ENCODE peak calls at places on chromosomes 3 and 15, in seven cellular contexts. One of them, this sample, is unnamed. For H3K4me1, the result is how much of the 10 kb centered on the place peaks cover.

GRCh38 chr15:90025461-90026033 is 24.4 kb downstream of the ZNF710 start:
- DNase-seq in heart right ventricle: no peak
- DNase-seq in pancreas: no peak
- DNase-seq in neural progenitor cell: no peak
- DNase-seq in A549: no peak
- DNase-seq in aorta: no peak
- DNase-seq in ovary: no peak
- DNase-seq in this sample: no peak

GRCh38 chr15:31369716-31370115 is 43.1 kb downstream of the KLF13 start:
- DNase-seq in heart right ventricle: no peak
- DNase-seq in pancreas: no peak
- DNase-seq in neural progenitor cell: no peak
- DNase-seq in A549: no peak
- DNase-seq in aorta: no peak
- DNase-seq in ovary: no peak
- DNase-seq in this sample: no peak

GRCh38 chr15:29969587-29970401 is 113.0 kb upstream of the GOLGA8J start:
- DNase-seq in heart right ventricle: no peak
- DNase-seq in pancreas: no peak
- DNase-seq in neural progenitor cell: no peak
- DNase-seq in A549: no peak
- DNase-seq in aorta: no peak
- DNase-seq in ovary: no peak
- DNase-seq in this sample: no peak

GRCh38 chr3:70049761-70050160 is 50.2 kb downstream of the SAMMSON start:
- DNase-seq in heart right ventricle: no peak
- DNase-seq in pancreas: no peak
- DNase-seq in neural progenitor cell: no peak
- DNase-seq in A549: no peak
- DNase-seq in aorta: no peak
- DNase-seq in ovary: no peak
- DNase-seq in this sample: no peak

GRCh38 chr15:100572362-100572983 is 29.5 kb downstream of the LINS1 start:
- DNase-seq in heart right ventricle: no peak
- DNase-seq in pancreas: no peak
- DNase-seq in neural progenitor cell: no peak
- DNase-seq in A549: no peak
- DNase-seq in aorta: no peak
- DNase-seq in ovary: no peak
- DNase-seq in this sample: no peak

GRCh38 chr3:184373422-184373821 is 4.6 kb downstream of the THPO start:
- DNase-seq in heart right ventricle: no peak
- DNase-seq in pancreas: no peak
- DNase-seq in neural progenitor cell: no peak
- DNase-seq in A549: no peak
- DNase-seq in aorta: no peak
- DNase-seq in ovary: no peak
- DNase-seq in this sample: no peak

GRCh38 chr15:29988689-29989088 is 94.1 kb upstream of the GOLGA8J start:
- DNase-seq in heart right ventricle: no peak
- DNase-seq in pancreas: no peak
- DNase-seq in neural progenitor cell: no peak
- DNase-seq in A549: no peak
- DNase-seq in aorta: no peak
- DNase-seq in ovary: no peak
- DNase-seq in this sample: no peak

GRCh38 chr3:115831864-115832263 is 208.6 kb downstream of the GAP43 start:
- DNase-seq in heart right ventricle: no peak
- DNase-seq in pancreas: no peak
- DNase-seq in neural progenitor cell: no peak
- DNase-seq in A549: no peak
- DNase-seq in aorta: no peak
- DNase-seq in ovary: no peak
- DNase-seq in this sample: no peak

GRCh38 chr15:31372635-31373091 is 46.0 kb downstream of the KLF13 start:
- DNase-seq in heart right ventricle: peak
- DNase-seq in pancreas: no peak
- DNase-seq in neural progenitor cell: peak
- DNase-seq in A549: peak
- DNase-seq in aorta: peak
- DNase-seq in ovary: peak
- DNase-seq in this sample: peak

GRCh38 chr3:124762612-124763011 is 32.4 kb downstream of the UMPS start:
- DNase-seq in heart right ventricle: no peak
- DNase-seq in pancreas: no peak
- DNase-seq in neural progenitor cell: no peak
- DNase-seq in A549: no peak
- DNase-seq in aorta: no peak
- DNase-seq in ovary: no peak
- DNase-seq in this sample: no peak
- H3K4me3 ChIP-seq in heart right ventricle: no peak
- H3K4me3 ChIP-seq in pancreas: no peak
- H3K4me3 ChIP-seq in neural progenitor cell: no peak
- H3K4me3 ChIP-seq in A549: no peak
- H3K4me3 ChIP-seq in aorta: no peak
- H3K4me3 ChIP-seq in ovary: no peak
- H3K4me3 ChIP-seq in this sample: no peak

GRCh38 chr3:119628816-119629445 is 31.2 kb downstream of the PLA1A start:
- DNase-seq in heart right ventricle: no peak
- DNase-seq in pancreas: no peak
- DNase-seq in neural progenitor cell: no peak
- DNase-seq in A549: no peak
- DNase-seq in aorta: no peak
- DNase-seq in ovary: no peak
- DNase-seq in this sample: no peak

GRCh38 chr3:119631529-119631928 is 28.9 kb downstream of the POPDC2 start:
- DNase-seq in heart right ventricle: no peak
- DNase-seq in pancreas: no peak
- DNase-seq in neural progenitor cell: no peak
- DNase-seq in A549: no peak
- DNase-seq in aorta: no peak
- DNase-seq in ovary: no peak
- DNase-seq in this sample: no peak

GRCh38 chr3:119632829-119633228 is 27.6 kb downstream of the POPDC2 start:
- DNase-seq in heart right ventricle: no peak
- DNase-seq in pancreas: peak
- DNase-seq in neural progenitor cell: no peak
- DNase-seq in A549: no peak
- DNase-seq in aorta: no peak
- DNase-seq in ovary: no peak
- DNase-seq in this sample: no peak

GRCh38 chr3:119630119-119630518 is 30.3 kb downstream of the POPDC2 start:
- DNase-seq in heart right ventricle: no peak
- DNase-seq in pancreas: no peak
- DNase-seq in neural progenitor cell: no peak
- DNase-seq in A549: no peak
- DNase-seq in aorta: no peak
- DNase-seq in ovary: no peak
- DNase-seq in this sample: no peak

GRCh38 chr3:119630562-119631329 is 29.6 kb downstream of the POPDC2 start:
- DNase-seq in heart right ventricle: no peak
- DNase-seq in pancreas: no peak
- DNase-seq in neural progenitor cell: no peak
- DNase-seq in A549: no peak
- DNase-seq in aorta: no peak
- DNase-seq in ovary: no peak
- DNase-seq in this sample: no peak
- H3K4me1 ChIP-seq in heart right ventricle: half or more
- H3K4me1 ChIP-seq in pancreas: under half
- H3K4me1 ChIP-seq in neural progenitor cell: under half
- H3K4me1 ChIP-seq in A549: under half
- H3K4me1 ChIP-seq in aorta: under half
- H3K4me1 ChIP-seq in ovary: under half
- H3K4me1 ChIP-seq in this sample: under half

GRCh38 chr3:194806991-194807685 is 121.5 kb downstream of the FAM43A start:
- DNase-seq in heart right ventricle: no peak
- DNase-seq in pancreas: no peak
- DNase-seq in neural progenitor cell: no peak
- DNase-seq in A549: peak
- DNase-seq in aorta: no peak
- DNase-seq in ovary: no peak
- DNase-seq in this sample: no peak
- H3K4me3 ChIP-seq in heart right ventricle: no peak
- H3K4me3 ChIP-seq in pancreas: no peak
- H3K4me3 ChIP-seq in neural progenitor cell: no peak
- H3K4me3 ChIP-seq in A549: no peak
- H3K4me3 ChIP-seq in aorta: no peak
- H3K4me3 ChIP-seq in ovary: no peak
- H3K4me3 ChIP-seq in this sample: no peak

GRCh38 chr15:77014137-77015081 is 19.5 kb downstream of the PSTPIP1 start:
- DNase-seq in heart right ventricle: no peak
- DNase-seq in pancreas: no peak
- DNase-seq in neural progenitor cell: no peak
- DNase-seq in A549: no peak
- DNase-seq in aorta: peak
- DNase-seq in ovary: no peak
- DNase-seq in this sample: no peak

GRCh38 chr15:77016321-77016695 is 21.4 kb downstream of the PSTPIP1 start:
- DNase-seq in heart right ventricle: no peak
- DNase-seq in pancreas: no peak
- DNase-seq in neural progenitor cell: no peak
- DNase-seq in A549: no peak
- DNase-seq in aorta: no peak
- DNase-seq in ovary: no peak
- DNase-seq in this sample: no peak

GRCh38 chr15:77017091-77017660 is 22.2 kb downstream of the PSTPIP1 start:
- DNase-seq in heart right ventricle: no peak
- DNase-seq in pancreas: no peak
- DNase-seq in neural progenitor cell: no peak
- DNase-seq in A549: no peak
- DNase-seq in aorta: no peak
- DNase-seq in ovary: no peak
- DNase-seq in this sample: no peak

GRCh38 chr15:77013786-77014136 is 18.8 kb downstream of the PSTPIP1 start:
- DNase-seq in heart right ventricle: no peak
- DNase-seq in pancreas: no peak
- DNase-seq in neural progenitor cell: no peak
- DNase-seq in A549: no peak
- DNase-seq in aorta: no peak
- DNase-seq in ovary: no peak
- DNase-seq in this sample: no peak

DNA sequence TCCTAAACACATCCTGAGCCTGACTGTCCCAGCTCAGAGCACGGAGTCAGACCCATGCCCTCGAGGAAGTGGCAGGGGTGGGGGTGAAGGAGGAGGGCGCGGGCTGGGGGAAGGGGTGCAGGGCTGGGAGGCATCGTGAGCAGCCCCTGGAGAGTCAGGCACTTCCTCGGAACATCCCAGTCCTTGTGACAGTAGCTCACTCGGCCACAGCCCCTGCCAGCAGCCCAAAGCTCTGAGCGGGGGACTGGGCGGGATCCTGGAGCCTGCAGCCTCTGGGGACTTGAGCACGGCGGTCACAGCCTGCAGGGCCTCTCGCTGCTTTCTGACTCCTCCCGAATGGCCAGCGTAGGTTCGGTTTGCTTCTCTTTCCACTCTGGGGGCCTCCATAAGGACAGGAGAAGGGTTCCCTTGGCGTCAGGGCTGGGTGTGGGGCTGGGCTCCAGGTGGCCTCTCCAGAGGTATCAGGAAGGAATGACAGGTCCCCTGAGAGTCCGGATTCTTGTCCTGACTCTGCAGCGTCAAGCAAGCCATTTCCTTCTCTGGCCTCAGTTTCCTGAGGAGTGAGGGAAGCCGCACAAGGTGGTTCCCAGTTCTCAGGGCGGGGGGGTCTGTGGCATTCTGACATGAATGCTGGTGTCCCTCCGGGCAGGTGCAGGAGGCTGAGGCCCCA is 20.9 kb downstream of the PSTPIP1 start:
- DNase-seq in heart right ventricle: no peak
- DNase-seq in pancreas: no peak
- DNase-seq in neural progenitor cell: peak
- DNase-seq in A549: no peak
- DNase-seq in aorta: no peak
- DNase-seq in ovary: no peak
- DNase-seq in this sample: no peak
- H3K4me1 ChIP-seq in heart right ventricle: under half
- H3K4me1 ChIP-seq in pancreas: under half
- H3K4me1 ChIP-seq in neural progenitor cell: under half
- H3K4me1 ChIP-seq in A549: under half
- H3K4me1 ChIP-seq in aorta: under half
- H3K4me1 ChIP-seq in ovary: under half
- H3K4me1 ChIP-seq in this sample: under half

GRCh38 chr3:123696796-123697195 is 111.9 kb upstream of the HACD2 start:
- DNase-seq in heart right ventricle: no peak
- DNase-seq in pancreas: no peak
- DNase-seq in neural progenitor cell: no peak
- DNase-seq in A549: no peak
- DNase-seq in aorta: no peak
- DNase-seq in ovary: no peak
- DNase-seq in this sample: no peak
- H3K4me3 ChIP-seq in heart right ventricle: peak
- H3K4me3 ChIP-seq in pancreas: no peak
- H3K4me3 ChIP-seq in neural progenitor cell: no peak
- H3K4me3 ChIP-seq in A549: no peak
- H3K4me3 ChIP-seq in aorta: peak
- H3K4me3 ChIP-seq in ovary: peak
- H3K4me3 ChIP-seq in this sample: peak

GRCh38 chr3:152364237-152364636 is 95.5 kb downstream of the MBNL1 start:
- DNase-seq in heart right ventricle: no peak
- DNase-seq in pancreas: no peak
- DNase-seq in neural progenitor cell: no peak
- DNase-seq in A549: no peak
- DNase-seq in aorta: no peak
- DNase-seq in ovary: no peak
- DNase-seq in this sample: no peak
- H3K4me1 ChIP-seq in heart right ventricle: half or more
- H3K4me1 ChIP-seq in pancreas: under half
- H3K4me1 ChIP-seq in neural progenitor cell: under half
- H3K4me1 ChIP-seq in A549: under half
- H3K4me1 ChIP-seq in aorta: under half
- H3K4me1 ChIP-seq in ovary: under half
- H3K4me1 ChIP-seq in this sample: under half